ENCODE peak calls at places on chromosomes 3 and 15, in five cellular contexts. O is activated B cell treated with CpG ODN at 0.5 μM for 24 hours; N is HFF-Myc; Q is ovary; D is CD4-positive, alpha-beta T cell. C is an unnamed sample.

GRCh38 chr15:64099379-64099778 is 3.6 kb downstream of the SNX1 start:
- DNase-seq in Q (no peak), N (no peak), D (no peak), O (no peak), C (no peak)

GRCh38 chr15:59438891-59439290 is 905 bp downstream of the FAM81A start:
- DNase-seq in Q (peak), O (no peak), D (no peak), N (no peak), C (no peak)

GRCh38 chr3:113054552-113054951 is 63.8 kb downstream of the GTPBP8 start:
- DNase-seq in D (no peak), Q (no peak), O (no peak), N (no peak), C (no peak)

GRCh38 chr3:8077126-8077525 is 424.5 kb upstream of the LMCD1 start:
- DNase-seq in O (no peak), D (no peak), Q (no peak), N (no peak), C (no peak)

GRCh38 chr3:171028025-171028778 is 1.7 kb upstream of the SLC2A2 start:
- DNase-seq in O (no peak), D (peak), Q (peak), N (peak), C (no peak)

GRCh38 chr3:107861904-107862303 is 228.9 kb downstream of the CD47 start:
- DNase-seq in O (peak), N (no peak), D (no peak), Q (no peak), C (no peak)

GRCh38 chr15:44181410-44181809 is 13.7 kb downstream of the FRMD5 start:
- DNase-seq in Q (no peak), D (no peak), O (no peak), N (no peak), C (no peak)

GRCh38 chr3:111717601-111718000 is 122.5 kb upstream of the ZBED2 start:
- DNase-seq in O (peak), Q (peak), D (peak), N (peak), C (peak)

GRCh38 chr3:24845524-24846155 is 351.0 kb upstream of the THRB start:
- DNase-seq in D (no peak), Q (no peak), N (no peak), O (no peak), C (no peak)

GRCh38 chr3:71378509-71378908 is 205.0 kb downstream of the FOXP1 start:
- DNase-seq in O (no peak), N (no peak), D (no peak), Q (no peak), C (no peak)

GRCh38 chr3:13022348-13023250 is 50.6 kb downstream of the IQSEC1 start:
- DNase-seq in D (no peak), Q (peak), N (peak), O (peak), C (no peak)

GRCh38 chr3:33839283-33839682 is 40.9 kb downstream of the PDCD6IP start:
- DNase-seq in N (no peak), O (no peak), D (no peak), Q (no peak), C (no peak)

GRCh38 chr3:47646362-47646761 is 67.7 kb upstream of the CSPG5 start:
- DNase-seq in Q (no peak), D (no peak), N (no peak), O (no peak), C (no peak)

GRCh38 chr15:85313339-85313738 is 67.1 kb upstream of the AKAP13 start:
- DNase-seq in N (no peak), O (no peak), D (no peak), Q (no peak), C (no peak)

GRCh38 chr3:195258449-195259145 is 12.4 kb downstream of the XXYLT1 start:
- DNase-seq in Q (no peak), D (no peak), O (no peak), N (no peak), C (no peak)

GRCh38 chr3:170598091-170598502 is 12.2 kb upstream of the SLC7A14 start:
- DNase-seq in O (no peak), N (no peak), D (no peak), Q (no peak), C (no peak)

GRCh38 chr3:131348911-131349310 is 32.7 kb upstream of the NUDT16 start:
- DNase-seq in N (no peak), O (no peak), Q (no peak), D (no peak), C (no peak)

GRCh38 chr3:110568246-110568645 is 503.4 kb upstream of the NECTIN3 start:
- DNase-seq in O (no peak), N (peak), D (no peak), Q (no peak), C (no peak)

GRCh38 chr3:126111126-126111551 is 27.2 kb upstream of the SLC41A3 start:
- DNase-seq in D (no peak), Q (peak), N (no peak), O (no peak), C (no peak)

GRCh38 chr15:33565099-33565498 is 254.3 kb downstream of the RYR3 start:
- DNase-seq in O (no peak), N (no peak), Q (no peak), D (no peak), C (no peak)

GRCh38 chr3:138625707-138626365 is 17.3 kb downstream of the FAIM start:
- DNase-seq in Q (no peak), N (no peak), D (no peak), O (no peak), C (no peak)

GRCh38 chr3:187062526-187063177 is 76.6 kb downstream of the RPL39L start:
- DNase-seq in Q (no peak), D (no peak), O (no peak), N (no peak), C (no peak)

GRCh38 chr3:12729313-12729676 is 29.8 kb downstream of the TMEM40 start:
- DNase-seq in O (no peak), D (no peak), Q (no peak), N (no peak), C (no peak)

GRCh38 chr15:67833504-67834248 is 6.2 kb downstream of the RNU6-1 start:
- DNase-seq in N (no peak), D (peak), O (peak), Q (no peak), C (no peak)

GRCh38 chr15:67834249-67834592 is 5.6 kb downstream of the RNU6-1 start:
- DNase-seq in N (no peak), Q (no peak), D (no peak), O (no peak), C (no peak)

GRCh38 chr15:67832965-67833503 is 6.8 kb downstream of the RNU6-1 start:
- DNase-seq in Q (no peak), D (no peak), O (no peak), N (no peak), C (no peak)

GRCh38 chr15:67831363-67831762 is 6.1 kb downstream of the SKOR1 start:
- DNase-seq in Q (no peak), D (no peak), O (no peak), N (no peak), C (no peak)

GRCh38 chr15:67832031-67832551 is 6.8 kb downstream of the SKOR1 start:
- DNase-seq in N (no peak), O (no peak), Q (no peak), D (no peak), C (no peak)
- TF ChIP-seq CTCF in N (peak), O (no peak), Q (no peak), D (no peak), C (no peak)

GRCh38 chr3:122635789-122636188 is 44.9 kb upstream of the PARP14 start:
- DNase-seq in Q (no peak), N (no peak), O (no peak), D (no peak), C (no peak)
- TF ChIP-seq CTCF in Q (no peak), N (no peak), O (no peak), D (no peak), C (no peak)

GRCh38 chr3:192336286-192336685 is 391.1 kb downstream of the FGF12 start:
- DNase-seq in N (no peak), O (no peak), Q (no peak), D (no peak), C (no peak)
- TF ChIP-seq CTCF in N (no peak), O (no peak), Q (no peak), D (no peak), C (no peak)

DNA sequence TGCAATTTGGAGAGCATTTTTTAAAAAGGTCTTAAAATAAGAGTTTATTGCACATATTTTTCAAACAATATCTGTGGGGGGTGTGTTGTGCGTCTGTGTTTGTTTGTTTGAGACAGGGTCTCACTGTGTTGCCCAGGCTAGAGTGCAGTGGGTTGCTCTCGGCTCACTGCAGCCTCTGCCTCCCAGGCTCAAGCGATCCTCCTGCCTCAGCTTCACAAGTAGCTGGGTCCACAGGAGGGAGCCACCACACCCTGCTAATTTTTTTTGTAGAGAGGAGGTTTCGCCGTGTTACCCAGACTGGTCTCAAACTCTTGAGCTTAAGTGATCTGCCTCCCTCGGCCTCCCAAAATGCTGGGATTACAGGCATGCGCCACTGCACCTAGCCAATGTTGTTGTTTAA is 2.7 kb downstream of the MLF1 start:
- DNase-seq in O (no peak), Q (no peak), N (no peak), D (no peak), C (no peak)
- TF ChIP-seq CTCF in O (no peak), Q (no peak), N (no peak), D (no peak), C (no peak)

DNA sequence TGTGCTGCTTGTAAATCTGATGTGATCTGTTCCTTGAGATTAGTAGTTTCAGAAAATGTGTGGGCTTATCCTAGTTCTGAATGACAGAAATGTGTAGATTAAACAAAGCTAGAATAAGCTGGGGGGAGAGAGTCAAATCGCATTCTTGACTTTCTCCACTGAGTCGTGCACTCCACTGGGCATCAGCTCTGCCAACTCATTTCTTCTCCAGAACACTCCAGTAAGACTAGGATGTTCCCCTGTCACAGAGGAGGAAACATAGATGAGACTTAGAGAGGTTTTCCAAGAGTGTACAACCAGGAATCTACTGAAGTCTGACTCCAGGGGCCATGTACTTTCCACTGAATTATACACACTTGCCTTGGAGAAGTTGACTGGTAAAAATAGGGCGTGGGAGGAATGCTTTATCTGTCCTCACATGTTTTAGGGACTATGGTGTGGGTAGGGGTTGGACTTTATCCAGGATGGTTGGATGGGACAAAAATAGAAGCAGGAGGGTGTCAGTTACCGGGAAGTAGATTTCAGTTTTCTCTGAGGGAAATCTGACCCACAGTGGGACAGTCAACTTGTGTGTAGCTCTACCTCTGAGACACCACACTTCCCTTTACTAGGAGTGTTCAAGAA is 298.2 kb downstream of the UBE2E2 start:
- DNase-seq in O (no peak), N (no peak), Q (no peak), D (no peak), C (no peak)
- TF ChIP-seq CTCF in O (no peak), N (no peak), Q (no peak), D (no peak), C (no peak)

DNA sequence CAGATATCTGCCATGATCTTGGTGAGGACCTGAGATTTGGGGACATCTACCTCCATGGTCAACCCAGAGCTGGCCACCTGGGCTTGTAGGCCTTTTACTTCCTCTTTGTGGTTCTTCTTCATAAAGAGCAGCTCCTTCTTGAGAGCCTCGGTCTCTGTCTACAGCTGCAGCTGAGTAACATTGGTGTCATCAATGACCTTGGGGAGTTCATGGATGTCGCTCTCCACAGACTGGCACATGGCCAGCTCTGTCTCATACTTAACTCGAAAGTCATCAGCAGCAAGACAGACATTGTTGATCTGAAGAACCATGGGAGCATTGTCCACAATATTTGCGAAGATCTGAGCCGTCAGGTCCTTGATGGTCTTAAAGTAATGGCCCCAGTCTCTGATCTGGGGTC is 15.7 kb upstream of the RASA2 start:
- DNase-seq in D (no peak), O (no peak), Q (no peak), N (no peak), C (no peak)
- TF ChIP-seq CTCF in D (no peak), O (no peak), Q (no peak), N (no peak), C (no peak)

C was measured in CD14-positive monocyte.